ENCODE peak calls at places on chromosomes 11 and 22, in five cellular contexts. P is naive thymus-derived CD8-positive, alpha-beta T cell; N is stimulated activated CD8-positive, alpha-beta memory T cell treated with anti-CD3 and anti-CD28 coated beads, Interleukin-2, amount 100 ng/mL, for 48 hours; G is fibroblast of mammary gland; W is AML-193. F is an unnamed sample.
A peak's percentile ranks its signal among the peaks of the same experiment; 100 is the strongest.

GRCh38 chr22:27046603-27047002 is 389.2 kb downstream of the MIAT start:
- DNase-seq in P (no peak), N (no peak), G (no peak), W (no peak), F (no peak)

GRCh38 chr22:43343262-43343988 is at the start of gene SCUBE1:
- DNase-seq in P (peak; percentile 25), N (peak; percentile 45), G (peak; percentile 7), W (peak; percentile 17), F (no peak)

GRCh38 chr22:19723165-19723989 is at the start of gene GP1BB:
- DNase-seq in P (no peak), N (no peak), G (no peak), W (no peak), F (peak; percentile 41)

GRCh38 chr22:31099386-31099785 is 8.0 kb downstream of the SELENOM start:
- DNase-seq in P (no peak), N (no peak), G (no peak), W (no peak), F (no peak)

GRCh38 chr11:26076591-26076990 is 255.3 kb upstream of the ANO3 start:
- DNase-seq in P (no peak), N (no peak), G (no peak), W (no peak), F (no peak)

GRCh38 chr11:61472282-61472681 is 36.3 kb upstream of the LRRC10B start:
- DNase-seq in P (no peak), N (no peak), G (peak; percentile 81), W (no peak), F (no peak)

GRCh38 chr11:106879029-106879428 is 139.2 kb downstream of the GUCY1A2 start:
- DNase-seq in P (no peak), N (no peak), G (no peak), W (no peak), F (no peak)

GRCh38 chr11:10542776-10543175 is 1.8 kb upstream of the RNF141 start:
- DNase-seq in P (no peak), N (no peak), G (no peak), W (no peak), F (no peak)

GRCh38 chr11:123206671-123207421 is 11.8 kb upstream of the CLMP start:
- DNase-seq in P (no peak), N (no peak), G (peak; percentile 64), W (no peak), F (no peak)

GRCh38 chr11:47448566-47449427 is at the start of gene RAPSN:
- DNase-seq in P (no peak), N (no peak), G (no peak), W (no peak), F (no peak)

GRCh38 chr11:90753546-90753945 is 530.7 kb upstream of the CHORDC1 start:
- DNase-seq in P (no peak), N (no peak), G (no peak), W (no peak), F (no peak)

GRCh38 chr11:116641561-116642045 is 131.2 kb downstream of the BUD13 start:
- DNase-seq in P (no peak), N (peak; percentile 14), G (no peak), W (no peak), F (peak; percentile 50)

GRCh38 chr11:102305352-102306047 is 11.8 kb upstream of the BIRC3 start:
- DNase-seq in P (no peak), N (no peak), G (no peak), W (no peak), F (no peak)

GRCh38 chr22:49350441-49351121 is 477.1 kb downstream of the BRD1 start:
- DNase-seq in P (no peak), N (no peak), G (no peak), W (no peak), F (no peak)

GRCh38 chr22:17106785-17107546 is 14.2 kb downstream of the TMEM121B start:
- DNase-seq in P (no peak), N (no peak), G (no peak), W (peak; percentile 99), F (no peak)

GRCh38 chr11:2209370-2209801 is 37.8 kb upstream of the TH start:
- DNase-seq in P (no peak), N (no peak), G (no peak), W (no peak), F (no peak)

GRCh38 chr11:12587333-12587997 is 86.8 kb upstream of the TEAD1 start:
- DNase-seq in P (no peak), N (no peak), G (peak; percentile 49), W (no peak), F (no peak)